ENCODE peak calls at places on chromosomes 12 and 14, in ten cellular contexts. I is stimulated activated CD4-positive, alpha-beta T cell treated with anti-CD3 and anti-CD28 coated beads, Interleukin-1b, Interleukin-23, amount 100 ng/mL, for 24 hours; R is upper lobe of right lung; N is stimulated activated CD8-positive, alpha-beta memory T cell treated with anti-CD3 and anti-CD28 coated beads, Interleukin-15, amount 100 ng/mL, for 24 hours; T is PC-9; E is hypothalamus; H is stomach; W is EH; G is EL; M is RWPE1. A is an unnamed sample.

GRCh38 chr14:67650161-67650560 is 24.3 kb downstream of the VTI1B start:
- DNase-seq in I (no peak), R (no peak), N (no peak), T (no peak), E (no peak), H (no peak), W (no peak), G (no peak), M (no peak), A (no peak)

GRCh38 chr12:128043317-128043716 is 223.7 kb upstream of the TMEM132C start:
- DNase-seq in I (no peak), R (no peak), N (no peak), T (no peak), E (no peak), H (no peak), W (no peak), G (no peak), M (no peak), A (no peak)

GRCh38 chr14:33393155-33393894 is 454.6 kb downstream of the NPAS3 start:
- DNase-seq in I (no peak), R (no peak), N (no peak), T (no peak), E (no peak), H (no peak), W (no peak), G (no peak), M (no peak), A (no peak)

GRCh38 chr14:98906123-98906995 is 365.6 kb downstream of the BCL11B start:
- DNase-seq in I (no peak), R (no peak), N (no peak), T (no peak), E (no peak), H (no peak), W (no peak), G (no peak), M (peak), A (no peak)

GRCh38 chr14:96975116-96975515 is 177.9 kb downstream of the VRK1 start:
- DNase-seq in I (no peak), R (no peak), N (no peak), T (no peak), E (no peak), H (no peak), W (no peak), G (no peak), M (no peak), A (no peak)

GRCh38 chr14:23056257-23056955 is 914 bp downstream of the CDH24 start:
- DNase-seq in I (no peak), R (peak), N (peak), T (peak), E (no peak), H (peak), W (peak), G (peak), M (peak), A (no peak)

GRCh38 chr12:124520258-124520657 is 47.2 kb downstream of the NCOR2 start:
- DNase-seq in I (no peak), R (peak), N (no peak), T (peak), E (no peak), H (peak), W (peak), G (peak), M (peak), A (no peak)

GRCh38 chr12:70246580-70246979 is 3.3 kb downstream of the CNOT2 start:
- DNase-seq in I (no peak), R (no peak), N (no peak), T (no peak), E (no peak), H (no peak), W (peak), G (peak), M (no peak), A (no peak)

GRCh38 chr12:90621927-90622326 is 333.0 kb downstream of the CCER1 start:
- DNase-seq in I (no peak), R (no peak), N (no peak), T (no peak), E (no peak), H (no peak), W (no peak), G (peak), M (no peak), A (no peak)

GRCh38 chr14:105436891-105437722 is 17.5 kb downstream of the MTA1 start:
- DNase-seq in I (no peak), R (no peak), N (no peak), T (no peak), E (no peak), H (no peak), W (no peak), G (no peak), M (peak), A (no peak)

GRCh38 chr12:122094261-122094734 is 15.7 kb downstream of the MLXIP start:
- DNase-seq in I (no peak), R (no peak), N (no peak), T (no peak), E (no peak), H (no peak), W (no peak), G (no peak), M (no peak), A (no peak)